ENCODE peak calls at places on chromosomes 13 and 19, in seven cellular contexts. T, S, H, Q, R, A and E are unnamed samples.

GRCh38 chr13:30905932-30906383 is at the start of gene MEDAG:
- DNase-seq in T (no peak), S (no peak), H (peak), Q (no peak), R (peak), A (peak), E (no peak)

GRCh38 chr19:13843104-13843921 is 33.6 kb upstream of the NANOS3 start:
- DNase-seq in T (peak), S (no peak), H (peak), Q (no peak), R (peak), A (no peak), E (no peak)

GRCh38 chr19:2171349-2172145 is 7.8 kb downstream of the DOT1L start:
- DNase-seq in T (no peak), S (no peak), H (peak), Q (no peak), R (peak), A (peak), E (peak)

GRCh38 chr13:25130944-25131343 is 35.0 kb downstream of the PABPC3 start:
- DNase-seq in T (no peak), S (no peak), H (no peak), Q (no peak), R (no peak), A (no peak), E (no peak)

GRCh38 chr19:42287017-42287825 is 14.7 kb upstream of the PRR19 start:
- DNase-seq in T (no peak), S (no peak), H (no peak), Q (no peak), R (no peak), A (no peak), E (no peak)

GRCh38 chr13:67048084-67048792 is 181.9 kb downstream of the PCDH9 start:
- DNase-seq in T (peak), S (no peak), H (no peak), Q (no peak), R (peak), A (peak), E (peak)

GRCh38 chr19:51807111-51807701 is 12.2 kb downstream of the FPR3 start:
- DNase-seq in T (peak), S (no peak), H (no peak), Q (no peak), R (no peak), A (peak), E (peak)

GRCh38 chr19:50465986-50466771 is 10.1 kb upstream of the EMC10 start:
- DNase-seq in T (no peak), S (no peak), H (no peak), Q (no peak), R (no peak), A (no peak), E (no peak)

GRCh38 chr19:14519860-14520407 is 1.7 kb upstream of the DNAJB1 start:
- DNase-seq in T (peak), S (no peak), H (no peak), Q (no peak), R (peak), A (peak), E (peak)

GRCh38 chr13:75830842-75831241 is 194.7 kb downstream of the LMO7 start:
- DNase-seq in T (peak), S (peak), H (no peak), Q (no peak), R (no peak), A (peak), E (no peak)

GRCh38 chr13:104315606-104316005 is 1249.4 kb upstream of the SLC10A2 start:
- DNase-seq in T (peak), S (no peak), H (no peak), Q (no peak), R (no peak), A (peak), E (no peak)

GRCh38 chr13:106003651-106004050 is 531.8 kb downstream of the EFNB2 start:
- DNase-seq in T (no peak), S (no peak), H (no peak), Q (peak), R (no peak), A (no peak), E (no peak)

GRCh38 chr13:78136966-78137365 is 218.3 kb upstream of the EDNRB start:
- DNase-seq in T (no peak), S (no peak), H (no peak), Q (no peak), R (no peak), A (no peak), E (no peak)

GRCh38 chr13:27556109-27556508 is 64.2 kb downstream of the LNX2 start:
- DNase-seq in T (peak), S (peak), H (no peak), Q (no peak), R (no peak), A (peak), E (no peak)

GRCh38 chr19:18152817-18153554 is at the start of gene PIK3R2:
- DNase-seq in T (peak), S (peak), H (peak), Q (peak), R (peak), A (peak), E (peak)

GRCh38 chr13:112902669-112903068 is 66.3 kb upstream of the MCF2L start:
- DNase-seq in T (no peak), S (no peak), H (no peak), Q (no peak), R (no peak), A (no peak), E (no peak)

GRCh38 chr19:43606569-43607229 is 5.2 kb upstream of the SRRM5 start:
- DNase-seq in T (peak), S (no peak), H (no peak), Q (no peak), R (no peak), A (no peak), E (no peak)

GRCh38 chr19:47719047-47719885 is 6.0 kb downstream of the EHD2 start:
- DNase-seq in T (peak), S (peak), H (peak), Q (no peak), R (peak), A (peak), E (no peak)
- H3K4me3 ChIP-seq in T (peak), S (peak), H (peak), Q (no peak), R (no peak), A (peak), E (no peak)

GRCh38 chr19:709196-709964 is 645 bp downstream of the PALM start:
- DNase-seq in T (no peak), S (no peak), H (no peak), Q (no peak), R (no peak), A (no peak), E (no peak)
- H3K4me3 ChIP-seq in T (no peak), S (no peak), H (peak), Q (no peak), R (no peak), A (no peak), E (peak)

GRCh38 chr13:23430664-23431063 is 2.8 kb downstream of the SACS start:
- DNase-seq in T (no peak), S (no peak), H (no peak), Q (no peak), R (no peak), A (no peak), E (no peak)

GRCh38 chr13:23434431-23434830 is 929 bp upstream of the SACS start:
- DNase-seq in T (no peak), S (no peak), H (no peak), Q (no peak), R (no peak), A (no peak), E (no peak)

GRCh38 chr13:23432589-23432988 is 913 bp downstream of the SACS start:
- DNase-seq in T (no peak), S (no peak), H (no peak), Q (no peak), R (no peak), A (no peak), E (no peak)

GRCh38 chr13:23436680-23437079 is 3.2 kb upstream of the SACS start:
- DNase-seq in T (no peak), S (no peak), H (no peak), Q (no peak), R (no peak), A (peak), E (no peak)

DNA sequence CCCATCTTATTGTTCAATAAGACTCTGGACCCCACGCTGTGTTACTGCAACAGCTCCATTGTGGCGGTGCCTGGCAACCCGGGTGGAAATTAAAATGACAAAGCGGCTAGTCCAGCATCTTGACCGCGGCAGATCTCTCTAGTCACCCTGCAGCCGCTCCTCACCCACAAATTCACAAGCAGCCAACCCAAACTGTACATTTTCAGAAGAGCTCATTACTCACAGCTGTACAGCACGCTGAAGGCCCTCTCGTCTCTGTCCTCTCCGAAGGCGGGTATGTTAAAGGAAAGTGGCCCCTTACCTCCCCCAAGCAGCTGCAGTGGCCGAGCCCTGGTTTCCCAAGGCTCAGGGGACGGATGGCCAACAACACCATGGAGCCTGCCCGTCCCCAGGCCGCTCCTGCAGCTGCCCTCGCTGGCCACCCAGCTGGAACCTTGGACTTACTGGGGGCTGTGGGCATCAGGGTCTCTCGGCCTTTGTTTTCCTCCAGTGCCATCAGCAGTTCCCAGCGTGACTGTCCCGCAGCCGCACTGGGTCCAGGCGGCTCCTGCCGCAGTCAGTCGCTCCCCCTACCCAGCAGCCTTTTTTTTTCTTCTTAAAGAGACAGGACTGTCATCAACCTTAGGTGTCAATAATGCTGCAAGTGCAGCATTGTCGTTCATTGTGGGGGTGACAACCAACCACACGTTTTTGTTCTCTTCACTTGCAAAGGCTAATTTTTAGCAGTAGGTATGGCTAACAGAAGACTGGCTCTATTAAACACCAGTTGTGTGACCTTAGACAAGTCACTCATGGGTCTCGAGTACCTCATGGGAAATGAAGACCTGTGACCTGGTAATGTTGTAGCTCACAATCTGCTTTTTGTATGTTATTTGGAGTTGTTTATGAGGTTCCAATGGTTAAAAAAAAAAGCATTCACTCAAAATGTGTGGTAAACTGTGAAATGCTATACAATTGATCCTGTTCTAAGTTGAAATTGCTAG is at the start of gene SACS:
- DNase-seq in T (peak), S (no peak), H (no peak), Q (no peak), R (peak), A (peak), E (no peak)
- H3K4me3 ChIP-seq in T (peak), S (peak), H (peak), Q (no peak), R (peak), A (peak), E (no peak)

GRCh38 chr13:72763411-72763810 is 18.3 kb downstream of the DIS3 start:
- DNase-seq in T (no peak), S (no peak), H (no peak), Q (no peak), R (no peak), A (no peak), E (no peak)
- H3K4me3 ChIP-seq in T (no peak), S (no peak), H (no peak), Q (no peak), R (no peak), A (no peak), E (no peak)